ENCODE peak calls at places on chromosomes 1 and 21, in four cellular contexts. J is CD4-positive, alpha-beta T cell; M is G401; C is AG04450. G is an unnamed sample.

GRCh38 chr1:204266504-204267034 is 52.8 kb upstream of the GOLT1A start:
- DNase-seq in C (no peak), M (no peak), J (no peak), G (no peak)

GRCh38 chr1:36755313-36756230 is 272.9 kb upstream of the CSF3R start:
- DNase-seq in J (no peak), C (no peak), M (no peak), G (no peak)

GRCh38 chr21:33042812-33043211 is 17.1 kb downstream of the OLIG2 start:
- DNase-seq in C (peak; percentile 85), J (no peak), M (no peak), G (no peak)

GRCh38 chr1:92218559-92218958 is 844 bp downstream of the C1orf146 start:
- DNase-seq in C (no peak), J (no peak), M (no peak), G (no peak)

GRCh38 chr1:168582690-168583325 is 6.4 kb downstream of the XCL1 start:
- DNase-seq in C (no peak), M (no peak), J (no peak), G (no peak)

GRCh38 chr1:183566026-183566425 is 24.2 kb downstream of the NCF2 start:
- DNase-seq in M (no peak), J (no peak), C (no peak), G (no peak)

GRCh38 chr1:229260297-229260696 is 10.6 kb upstream of the RAB4A start:
- DNase-seq in J (no peak), C (no peak), M (no peak), G (no peak)

GRCh38 chr1:231663211-231663792 is 36.7 kb downstream of the DISC1 start:
- DNase-seq in C (no peak), J (no peak), M (no peak), G (no peak)

GRCh38 chr1:50417946-50418599 is 5.2 kb downstream of the DMRTA2 start:
- DNase-seq in M (no peak), J (no peak), C (no peak), G (no peak)

GRCh38 chr1:155026154-155026553 is 7.4 kb downstream of the DCST2 start:
- DNase-seq in M (no peak), C (no peak), J (no peak), G (no peak)

GRCh38 chr1:93882269-93882668 is 3.3 kb upstream of the DNTTIP2 start:
- DNase-seq in J (no peak), M (no peak), C (no peak), G (no peak)

GRCh38 chr1:30914931-30915330 is 6.4 kb upstream of the SDC3 start:
- DNase-seq in J (no peak), M (no peak), C (no peak), G (no peak)

GRCh38 chr1:57889686-57890360 is 466.0 kb upstream of the DAB1 start:
- DNase-seq in J (no peak), C (no peak), M (no peak), G (no peak)

GRCh38 chr1:60895167-60896124 is 186.9 kb upstream of the NFIA start:
- DNase-seq in M (peak; percentile 50), C (no peak), J (no peak), G (no peak)

GRCh38 chr1:191876631-191877030 is 281.6 kb upstream of the RGS18 start:
- DNase-seq in C (no peak), M (no peak), J (no peak), G (no peak)

GRCh38 chr1:1891349-1892078 is 627 bp upstream of the GNB1 start:
- DNase-seq in C (no peak), J (peak; percentile 73), M (no peak), G (peak; percentile 78)

GRCh38 chr1:41586230-41586629 is 101.7 kb upstream of the EDN2 start:
- DNase-seq in J (no peak), M (no peak), C (no peak), G (no peak)

GRCh38 chr21:33901421-33902288 is 13.9 kb downstream of the ATP5PO start:
- DNase-seq in M (peak; percentile 68), C (no peak), J (no peak), G (no peak)

GRCh38 chr1:187763465-187763864 is 934.7 kb downstream of the PLA2G4A start:
- DNase-seq in J (no peak), C (no peak), M (no peak), G (no peak)

GRCh38 chr1:95041491-95042165 is 31.1 kb downstream of the ALG14 start:
- DNase-seq in M (peak; percentile 87), J (no peak), C (peak; percentile 80), G (peak; percentile 43)

GRCh38 chr1:101769520-101769919 is 227.2 kb downstream of the OLFM3 start:
- DNase-seq in C (no peak), M (peak; percentile 57), J (no peak), G (no peak)

GRCh38 chr1:78919150-78919549 is 87.4 kb downstream of the ADGRL4 start:
- DNase-seq in C (no peak), J (no peak), M (no peak), G (no peak)

GRCh38 chr1:210234254-210234747 is 1.7 kb downstream of the SERTAD4 start:
- DNase-seq in M (no peak), J (no peak), C (no peak), G (no peak)

GRCh38 chr1:76620371-76620770 is 246.9 kb upstream of the ST6GALNAC5 start:
- DNase-seq in M (no peak), C (no peak), J (no peak), G (no peak)

GRCh38 chr1:26283871-26284596 is 4.1 kb downstream of the SH3BGRL3 start:
- DNase-seq in C (no peak), M (no peak), J (no peak), G (no peak)

GRCh38 chr1:3548156-3548893 is 63.0 kb downstream of the MEGF6 start:
- DNase-seq in C (peak; percentile 24), M (no peak), J (no peak), G (no peak)

GRCh38 chr1:40701684-40702083 is 10.2 kb downstream of the NFYC start:
- DNase-seq in M (no peak), C (no peak), J (no peak), G (no peak)

GRCh38 chr1:211334986-211335385 is 8.4 kb downstream of the TRAF5 start:
- DNase-seq in J (no peak), C (no peak), M (no peak), G (no peak)

GRCh38 chr1:179175011-179175934 is 54.2 kb downstream of the ABL2 start:
- DNase-seq in J (no peak), M (peak; percentile 34), C (no peak), G (no peak)

GRCh38 chr21:27582946-27583270 is 616.0 kb upstream of the ADAMTS5 start:
- DNase-seq in C (no peak), M (no peak), J (no peak), G (no peak)

GRCh38 chr1:214573386-214574358 is 22.3 kb upstream of the PTPN14 start:
- DNase-seq in M (no peak), C (no peak), J (no peak), G (no peak)

G was measured in GM10248.